ENCODE peak calls at places on chromosomes 16 and 17, in five cellular contexts. U, T, I, V and G are unnamed samples.

GRCh38 chr17:61221597-61222471 is 177.8 kb upstream of the TBX2 start:
- DNase-seq in I (no peak), U (no peak), V (no peak), T (no peak), G (no peak)

GRCh38 chr16:3590736-3591435 is 13.7 kb upstream of the NLRC3 start:
- DNase-seq in I (no peak), T (no peak), V (no peak), U (no peak), G (no peak)

GRCh38 chr17:75498726-75499213 is 16.6 kb downstream of the CASKIN2 start:
- DNase-seq in U (no peak), T (peak; percentile 11), V (no peak), I (no peak), G (no peak)

GRCh38 chr16:31107465-31107867 is 720 bp upstream of the BCKDK start:
- DNase-seq in I (no peak), U (no peak), V (no peak), T (no peak), G (no peak)

GRCh38 chr17:48456584-48456983 is 26.6 kb upstream of the SKAP1 start:
- DNase-seq in V (no peak), T (no peak), U (no peak), I (no peak), G (no peak)

GRCh38 chr16:79076039-79076767 is 524.3 kb downstream of the MAF start:
- DNase-seq in U (no peak), T (no peak), I (no peak), V (no peak), G (no peak)

GRCh38 chr17:8651013-8651412 is 20.5 kb upstream of the MYH10 start:
- DNase-seq in U (no peak), T (no peak), I (no peak), V (no peak), G (no peak)

GRCh38 chr17:77666881-77667395 is 291.6 kb upstream of the TNRC6C start:
- DNase-seq in V (no peak), T (no peak), U (no peak), I (peak; percentile 17), G (peak; percentile 54)

GRCh38 chr17:1640329-1641064 is 5.0 kb downstream of the SCARF1 start:
- DNase-seq in I (no peak), U (no peak), T (no peak), V (no peak), G (no peak)

GRCh38 chr17:48554412-48555090 is 9.6 kb upstream of the HOXB2 start:
- DNase-seq in T (no peak), U (no peak), I (no peak), V (no peak), G (no peak)

GRCh38 chr17:42787266-42787665 is 6.9 kb downstream of the WNK4 start:
- DNase-seq in I (no peak), T (no peak), V (no peak), U (no peak), G (no peak)

GRCh38 chr16:1413684-1414531 is 596 bp downstream of the UNKL start:
- DNase-seq in I (peak; percentile 67), V (peak; percentile 36), U (no peak), T (peak; percentile 62), G (peak; percentile 45)

GRCh38 chr16:55569025-55569424 is 2.5 kb downstream of the CAPNS2 start:
- DNase-seq in U (no peak), T (peak; percentile 77), V (no peak), I (no peak), G (no peak)

GRCh38 chr16:77271532-77272426 is 72.6 kb downstream of the SYCE1L start:
- DNase-seq in I (no peak), T (no peak), U (no peak), V (no peak), G (no peak)

GRCh38 chr17:82399601-82400101 is 18.5 kb upstream of the HEXD start:
- DNase-seq in I (no peak), V (no peak), U (no peak), T (no peak), G (no peak)

GRCh38 chr17:6755731-6756184 is at the start of gene XAF1:
- DNase-seq in T (peak; percentile 72), I (peak; percentile 52), V (peak; percentile 36), U (peak; percentile 26), G (peak; percentile 36)

GRCh38 chr16:7839568-7839967 is 506.9 kb downstream of the RBFOX1 start:
- DNase-seq in U (no peak), T (no peak), I (no peak), V (no peak), G (no peak)

GRCh38 chr16:25109643-25110042 is 1.9 kb upstream of the LCMT1 start:
- DNase-seq in V (peak; percentile 60), U (peak; percentile 91), T (peak; percentile 91), I (peak; percentile 81), G (no peak)

GRCh38 chr16:84652565-84652964 is 4.3 kb downstream of the KLHL36 start:
- DNase-seq in T (no peak), U (no peak), I (no peak), V (no peak), G (peak; percentile 19)

GRCh38 chr16:54331241-54332002 is 44.8 kb upstream of the IRX3 start:
- DNase-seq in U (no peak), V (no peak), T (no peak), I (no peak), G (no peak)

GRCh38 chr16:10849736-10850477 is 27.1 kb upstream of the CIITA start:
- DNase-seq in U (no peak), T (no peak), I (no peak), V (no peak), G (no peak)

GRCh38 chr16:84042879-84043485 is 387 bp upstream of the SLC38A8 start:
- DNase-seq in I (no peak), T (no peak), V (no peak), U (no peak), G (no peak)

GRCh38 chr17:13005530-13005929 is 12.3 kb downstream of the ELAC2 start:
- DNase-seq in V (no peak), T (no peak), I (no peak), U (no peak), G (no peak)

GRCh38 chr17:208429-208828 is 27.0 kb upstream of the DOC2B start:
- DNase-seq in U (no peak), V (no peak), I (peak; percentile 43), T (no peak), G (no peak)

GRCh38 chr17:62703776-62704380 is 76.4 kb downstream of the MRC2 start:
- DNase-seq in U (no peak), I (peak; percentile 76), V (peak; percentile 56), T (peak; percentile 70), G (peak; percentile 68)

GRCh38 chr17:13492351-13493122 is 109.2 kb downstream of the HS3ST3A1 start:
- DNase-seq in I (no peak), T (no peak), U (no peak), V (no peak), G (no peak)

DNA sequence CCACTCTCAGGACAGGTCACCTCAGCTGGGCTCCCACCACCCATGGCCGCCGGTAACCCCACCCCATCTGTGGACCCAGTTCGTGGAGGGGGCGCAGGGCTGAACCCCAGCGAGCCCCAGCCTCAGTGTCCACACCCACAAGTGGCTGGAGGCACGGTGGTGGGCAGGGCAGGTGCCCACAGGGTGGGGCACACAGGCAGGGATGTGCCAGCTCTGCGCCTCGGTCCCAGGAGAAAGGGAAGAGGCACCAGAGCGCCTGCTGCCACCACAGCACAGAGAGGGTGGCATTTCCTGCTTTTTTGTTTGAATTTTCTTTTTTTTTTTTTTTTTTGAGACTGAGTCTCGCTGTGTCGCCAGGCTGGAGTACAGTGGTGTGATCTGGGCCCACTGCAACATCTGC is 19.0 kb downstream of the ZFPM1 start:
- DNase-seq in U (no peak), T (no peak), V (no peak), I (no peak), G (peak; percentile 28)
- H3K27ac ChIP-seq in U (no peak overlapping the region), T (no peak overlapping the region), V (no peak overlapping the region), I (no peak overlapping the region), G (no peak overlapping the region)

GRCh38 chr17:19796457-19796856 is 48.4 kb upstream of the ALDH3A1 start:
- DNase-seq in T (no peak), V (no peak), I (no peak), U (no peak), G (no peak)
- H3K9me3 ChIP-seq in T (peaks cover 4% of the 10 kb centered on the region), V (no peaks in the 10 kb centered on the region), I (no peaks in the 10 kb centered on the region), U (peaks cover 6% of the 10 kb centered on the region), G (peaks cover 13% of the 10 kb centered on the region)

GRCh38 chr17:20779521-20779920 is 200.0 kb downstream of the CDRT15L2 start:
- DNase-seq in I (no peak), U (no peak), T (no peak), V (no peak), G (no peak)
- TF ChIP-seq CTCF in I (no peak), U (no peak), T (no peak), V (no peak), G (no peak)

DNA sequence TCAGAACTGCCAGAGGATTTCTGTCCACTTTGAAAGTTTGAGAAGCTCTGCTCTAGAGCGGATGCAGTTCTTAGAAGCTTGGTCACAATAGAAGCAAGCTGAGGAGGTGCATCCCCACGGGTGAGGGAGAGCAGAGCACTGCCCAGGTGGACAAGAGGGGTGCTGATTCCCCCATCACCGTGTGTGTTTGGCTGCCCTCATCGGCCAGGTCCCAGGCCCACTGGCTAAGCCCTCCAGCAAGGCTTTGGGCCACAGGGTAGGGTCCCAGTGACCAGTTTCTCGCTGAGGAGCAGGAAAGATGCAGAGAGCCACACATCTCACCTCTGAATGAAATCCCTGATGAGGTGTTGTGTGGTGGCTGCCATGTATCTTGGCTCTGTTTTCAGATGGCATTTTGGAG is 26.9 kb downstream of the NMT1 start:
- DNase-seq in I (no peak), V (no peak), T (no peak), U (no peak), G (no peak)
- H3K27ac ChIP-seq in I (no peak overlapping the region), V (no peak overlapping the region), T (no peak overlapping the region), U (peak overlapping the region; percentile 48), G (no peak overlapping the region)

DNA sequence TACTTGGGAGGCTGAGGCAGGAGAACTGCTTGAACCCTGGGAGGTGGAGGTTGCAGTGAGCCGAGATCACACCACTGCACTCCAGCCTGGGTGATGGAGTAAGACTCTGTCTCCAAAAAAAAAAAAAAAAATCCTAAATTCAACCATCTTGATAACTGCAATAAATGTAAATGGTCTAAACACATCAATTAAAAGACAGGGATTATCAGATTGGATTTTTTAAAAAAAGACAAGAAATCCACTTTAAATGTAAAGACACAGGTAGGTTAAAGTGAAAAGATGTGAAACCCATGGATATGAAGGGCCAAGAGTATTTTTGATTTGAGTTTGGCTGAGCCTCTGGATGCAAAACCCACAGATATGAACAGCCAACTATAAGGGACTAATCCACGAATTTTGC is 64.2 kb upstream of the ATP2A3 start:
- DNase-seq in U (no peak), T (no peak), I (no peak), V (no peak), G (no peak)
- H3K9me3 ChIP-seq in U (peaks cover 51% of the 10 kb centered on the region), T (no peaks in the 10 kb centered on the region), I (peaks cover 9% of the 10 kb centered on the region), V (no peaks in the 10 kb centered on the region), G (peaks cover 17% of the 10 kb centered on the region)

GRCh38 chr16:22123759-22124490 is 31.6 kb downstream of the VWA3A start:
- DNase-seq in U (no peak), I (no peak), V (no peak), T (no peak), G (no peak)

GRCh38 chr16:22124583-22125284 is 32.4 kb downstream of the VWA3A start:
- DNase-seq in T (no peak), I (no peak), V (no peak), U (no peak), G (no peak)

GRCh38 chr16:22122239-22122638 is 29.9 kb downstream of the VWA3A start:
- DNase-seq in T (no peak), U (no peak), I (no peak), V (no peak), G (no peak)

GRCh38 chr16:22120440-22120839 is 28.1 kb downstream of the VWA3A start:
- DNase-seq in T (no peak), V (no peak), I (no peak), U (no peak), G (no peak)

GRCh38 chr16:22123146-22123545 is 30.8 kb downstream of the VWA3A start:
- DNase-seq in V (no peak), I (no peak), U (no peak), T (no peak), G (no peak)
- TF ChIP-seq CTCF in V (no peak), I (no peak), U (no peak), T (no peak), G (no peak)